ENCODE peak calls at places on chromosomes 4 and X, in four cellular contexts. G is HL-60, K is A549, O is GM23338. V is an unnamed sample.

GRCh38 chrX:45449982-45450381 is 249.3 kb upstream of the DIPK2B start:
- DNase-seq in G (no peak), K (no peak), O (no peak), V (no peak)

GRCh38 chrX:80573275-80573674 is 153.0 kb downstream of the TENT5D start:
- DNase-seq in G (no peak), K (no peak), O (no peak), V (no peak)

GRCh38 chr4:89123418-89123817 is 12.1 kb downstream of the TIGD2 start:
- DNase-seq in G (no peak), K (no peak), O (peak), V (no peak)

GRCh38 chr4:181308476-181309170 is 934.6 kb upstream of the TENM3 start:
- DNase-seq in G (no peak), K (no peak), O (peak), V (no peak)

GRCh38 chr4:77600521-77601451 is 4.8 kb upstream of the CXCL13 start:
- DNase-seq in G (peak), K (peak), O (peak), V (no peak)

GRCh38 chrX:475926-476723 is 89.4 kb upstream of the PPP2R3B start:
- DNase-seq in G (no peak), K (no peak), O (peak), V (no peak)

GRCh38 chr4:1289232-1290164 is at the start of gene MAEA:
- DNase-seq in G (peak), K (peak), O (peak), V (peak)

GRCh38 chrX:3451566-3451965 is 105.1 kb upstream of the MXRA5 start:
- DNase-seq in G (no peak), K (no peak), O (no peak), V (no peak)

GRCh38 chr4:186717556-186717955 is 6.1 kb downstream of the FAT1 start:
- DNase-seq in G (no peak), K (no peak), O (no peak), V (no peak)

GRCh38 chrX:10135561-10136399 is 21.0 kb upstream of the CLCN4 start:
- DNase-seq in G (no peak), K (no peak), O (no peak), V (no peak)

GRCh38 chrX:153820601-153821000 is 9.7 kb downstream of the PDZD4 start:
- DNase-seq in G (no peak), K (no peak), O (no peak), V (no peak)

GRCh38 chr4:133618963-133619362 is 469.9 kb downstream of the PCDH10 start:
- DNase-seq in G (no peak), K (no peak), O (no peak), V (no peak)

GRCh38 chr4:7924163-7924562 is 15.5 kb downstream of the AFAP1 start:
- DNase-seq in G (no peak), K (no peak), O (no peak), V (no peak)

GRCh38 chrX:150763810-150764209 is 70.6 kb downstream of the MTMR1 start:
- DNase-seq in G (no peak), K (no peak), O (peak), V (no peak)

GRCh38 chrX:10618911-10619310 is 1.5 kb downstream of the MID1 start:
- DNase-seq in G (no peak), K (no peak), O (peak), V (no peak)

GRCh38 chr4:95637047-95637600 is 88.4 kb upstream of the UNC5C start:
- DNase-seq in G (no peak), K (peak), O (peak), V (no peak)

GRCh38 chrX:115894087-115894486 is 276.5 kb upstream of the AGTR2 start:
- DNase-seq in G (no peak), K (no peak), O (no peak), V (no peak)

GRCh38 chr4:96649536-96649935 is 809.6 kb downstream of the PDHA2 start:
- DNase-seq in G (no peak), K (no peak), O (no peak), V (no peak)

GRCh38 chr4:72314869-72315268 is 254.2 kb downstream of the ADAMTS3 start:
- DNase-seq in G (no peak), K (no peak), O (no peak), V (no peak)

GRCh38 chr4:140567722-140568121 is 1.0 kb downstream of the UCP1 start:
- DNase-seq in G (no peak), K (no peak), O (peak), V (no peak)

GRCh38 chrX:41516995-41517660 is 70.0 kb downstream of the NYX start:
- DNase-seq in G (no peak), K (no peak), O (peak), V (no peak)

GRCh38 chrX:45697591-45697990 is 496.9 kb upstream of the DIPK2B start:
- DNase-seq in G (peak), K (no peak), O (no peak), V (no peak)

GRCh38 chr4:57182132-57182874 is 72.1 kb upstream of the IGFBP7 start:
- DNase-seq in G (no peak), K (no peak), O (no peak), V (no peak)

GRCh38 chr4:107578321-107578720 is 141.7 kb downstream of the PAPSS1 start:
- DNase-seq in G (no peak), K (no peak), O (no peak), V (no peak)

GRCh38 chrX:17803449-17803848 is 57.6 kb downstream of the RAI2 start:
- DNase-seq in G (no peak), K (no peak), O (no peak), V (no peak)

GRCh38 chr4:11910780-11911179 is 482.1 kb upstream of the HS3ST1 start:
- DNase-seq in G (no peak), K (no peak), O (no peak), V (no peak)
- TF ChIP-seq REST in G (no peak), K (no peak), O (no peak), V (no peak)

GRCh38 chr4:85527815-85528214 is 52.9 kb downstream of the ARHGAP24 start:
- DNase-seq in G (no peak), K (no peak), O (no peak), V (no peak)
- TF ChIP-seq REST in G (no peak), K (no peak), O (no peak), V (no peak)

DNA sequence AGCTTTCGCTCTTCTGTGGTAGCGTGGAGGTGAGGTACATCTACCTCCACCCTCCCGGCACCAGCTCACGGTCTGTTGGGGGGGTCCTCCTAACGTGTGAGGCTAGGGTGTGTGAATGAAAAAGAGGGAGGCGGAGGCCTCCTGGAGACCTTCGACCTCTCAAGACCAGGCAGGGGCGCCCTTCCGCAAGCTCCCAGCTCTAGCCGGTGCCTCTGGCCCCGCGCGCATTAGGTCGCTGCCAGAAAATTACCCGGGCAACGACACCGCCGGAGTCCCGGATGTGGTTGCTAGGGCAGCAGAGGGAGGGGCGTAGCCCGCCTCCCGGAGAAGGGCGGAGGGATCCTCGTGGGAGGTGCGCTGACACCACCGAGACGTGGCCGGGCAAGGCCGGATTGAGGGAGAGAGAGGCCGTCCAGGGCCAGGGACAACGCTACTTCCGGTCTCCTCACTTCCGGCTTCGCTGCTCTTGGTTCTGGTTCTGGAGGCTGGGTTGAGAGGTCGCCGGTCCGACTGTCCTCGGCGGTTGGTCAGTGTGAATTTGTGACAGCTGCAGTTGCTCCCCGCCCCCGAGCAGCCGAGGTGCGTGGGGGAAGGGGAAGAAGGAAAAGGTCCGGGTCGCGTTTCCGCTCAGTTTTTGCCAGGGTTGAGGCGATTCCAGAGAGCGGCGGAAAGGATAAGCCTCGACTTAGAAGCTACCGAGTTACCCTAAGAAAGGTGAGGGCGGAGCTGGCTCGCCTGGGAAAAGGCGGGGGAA is at the start of the genes ARFIP1 and TIGD4:
- DNase-seq in G (peak), K (peak), O (peak), V (peak)
- TF ChIP-seq REST in G (no peak), K (no peak), O (no peak), V (no peak)

DNA sequence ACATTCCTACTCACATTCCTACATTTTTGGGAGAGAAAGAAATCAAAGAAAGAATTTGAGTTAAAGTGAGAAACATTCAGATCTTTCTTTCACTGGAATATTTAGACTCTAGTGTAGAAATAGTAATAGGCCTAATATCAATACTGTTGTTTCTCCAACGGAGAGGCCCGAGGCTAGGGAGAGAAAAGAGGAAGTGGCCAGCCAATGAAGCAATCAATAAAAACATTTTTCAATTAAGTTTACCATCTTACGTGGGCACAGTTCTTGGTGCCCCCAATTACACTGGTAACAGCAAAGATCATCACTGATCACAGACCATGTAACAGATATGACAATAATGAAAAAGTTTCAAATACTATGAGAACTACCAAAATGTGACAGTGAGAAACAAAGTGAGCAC is 281.4 kb downstream of the GPM6A start:
- DNase-seq in G (no peak), K (no peak), O (no peak), V (no peak)
- TF ChIP-seq REST in G (no peak), K (no peak), O (no peak), V (no peak)

GRCh38 chrX:42546800-42547199 is 231.2 kb downstream of the PPP1R2C start:
- DNase-seq in G (no peak), K (no peak), O (no peak), V (no peak)
- TF ChIP-seq REST in G (peak), K (no peak), O (peak), V (no peak)

GRCh38 chr4:122142687-122143086 is 9.4 kb upstream of the BLTP1 start:
- DNase-seq in G (no peak), K (no peak), O (no peak), V (no peak)
- TF ChIP-seq REST in G (peak), K (peak), O (peak), V (peak)

GRCh38 chr4:40196260-40196659 is 571 bp upstream of the RHOH start:
- DNase-seq in G (no peak), K (no peak), O (peak), V (no peak)

GRCh38 chr4:40194602-40195161 is 2.1 kb upstream of the RHOH start:
- DNase-seq in G (no peak), K (no peak), O (no peak), V (no peak)

GRCh38 chr4:40195182-40196177 is 1.4 kb upstream of the RHOH start:
- DNase-seq in G (no peak), K (no peak), O (no peak), V (no peak)

GRCh38 chr4:40197879-40198689 is 1.3 kb downstream of the RHOH start:
- DNase-seq in G (no peak), K (no peak), O (no peak), V (no peak)

DNA sequence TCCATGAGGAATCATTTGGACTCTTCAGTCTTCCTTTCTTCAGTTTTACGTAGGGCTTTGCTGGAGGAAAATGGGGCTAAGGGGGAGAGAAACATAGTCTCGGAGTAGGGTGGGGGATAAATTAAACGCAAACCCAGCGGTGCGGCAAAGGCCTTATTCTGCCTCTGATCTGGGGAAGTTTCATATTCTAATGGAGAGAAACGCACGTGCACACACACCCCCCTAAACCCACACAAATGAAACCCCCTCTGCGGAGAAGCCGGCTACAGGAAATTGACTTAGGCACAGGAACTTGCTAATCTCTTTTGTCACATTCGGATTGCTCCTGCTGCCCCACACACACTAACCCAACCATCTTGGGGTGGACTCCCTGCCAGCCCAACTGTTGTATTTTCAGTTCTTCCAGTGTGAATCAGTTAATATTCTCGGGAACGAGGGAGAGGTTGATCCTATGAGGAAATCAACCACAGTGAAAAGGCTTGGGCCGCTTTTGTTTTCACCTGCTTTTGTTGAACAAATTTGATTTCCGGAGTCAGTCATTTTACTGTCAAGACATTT is at the start of gene RHOH:
- DNase-seq in G (no peak), K (no peak), O (peak), V (no peak)
- TF ChIP-seq REST in G (no peak), K (no peak), O (no peak), V (no peak)

GRCh38 chr4:78945638-78946179 is 6.5 kb upstream of the PAQR3 start:
- DNase-seq in G (no peak), K (no peak), O (no peak), V (no peak)

GRCh38 chr4:78954048-78954666 is 14.9 kb upstream of the PAQR3 start:
- DNase-seq in G (no peak), K (no peak), O (peak), V (peak)

GRCh38 chr4:78953231-78953630 is 14.0 kb upstream of the PAQR3 start:
- DNase-seq in G (no peak), K (no peak), O (no peak), V (no peak)

GRCh38 chr4:78951862-78952472 is 12.7 kb upstream of the PAQR3 start:
- DNase-seq in G (peak), K (peak), O (peak), V (peak)

DNA sequence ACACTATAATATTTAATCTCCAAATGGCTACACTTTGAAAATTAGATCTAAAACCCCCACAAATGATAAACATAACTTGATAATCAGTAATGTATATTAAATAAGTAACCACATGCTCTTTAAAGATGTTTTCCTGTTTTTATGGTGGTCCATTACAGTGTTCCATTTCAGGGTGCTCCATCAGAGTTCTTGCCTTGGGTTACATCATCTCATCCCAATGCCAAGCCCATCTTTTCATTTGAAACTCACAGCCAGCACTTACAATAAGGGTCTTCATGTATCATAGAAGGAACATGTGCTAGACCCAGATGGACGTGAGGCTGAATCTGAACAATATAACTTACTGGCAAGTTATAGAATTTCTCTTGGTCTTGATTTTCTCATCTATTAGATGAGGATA is 10.5 kb upstream of the PAQR3 start:
- DNase-seq in G (no peak), K (no peak), O (no peak), V (no peak)
- TF ChIP-seq REST in G (no peak), K (no peak), O (no peak), V (no peak)

V was measured in Panc1.